ENCODE peak calls at places on chromosomes 11 and 22, in four cellular contexts. J is A549, R is IMR-90, F is K562. Z is an unnamed sample.

GRCh38 chr11:100593321-100593720 is 93.8 kb upstream of the ARHGAP42 start:
- DNase-seq in F (no peak), R (peak; percentile 86), J (no peak), Z (no peak)

GRCh38 chr11:81569999-81570398 is 1163.7 kb downstream of the FAM181B start:
- DNase-seq in R (no peak), F (no peak), J (no peak), Z (no peak)

GRCh38 chr11:13465909-13466371 is 2.9 kb upstream of the BTBD10 start:
- DNase-seq in R (peak; percentile 55), F (peak; percentile 28), J (peak; percentile 54), Z (peak; percentile 27)

GRCh38 chr22:40176921-40177737 is 596 bp upstream of the TNRC6B start:
- DNase-seq in F (peak; percentile 86), R (peak; percentile 71), J (peak; percentile 49), Z (peak; percentile 87)

GRCh38 chr11:95092549-95093324 is 3.1 kb downstream of the ENDOD1 start:
- DNase-seq in F (peak; percentile 54), J (peak; percentile 46), R (peak; percentile 49), Z (peak; percentile 85)

GRCh38 chr22:35544189-35544588 is 3.6 kb downstream of the RASD2 start:
- DNase-seq in J (no peak), F (no peak), R (no peak), Z (no peak)

GRCh38 chr11:58659910-58660570 is 37.6 kb downstream of the CNTF start:
- DNase-seq in F (no peak), R (no peak), J (no peak), Z (no peak)

GRCh38 chr22:40524392-40525249 is 111.9 kb downstream of the MRTFA start:
- DNase-seq in R (peak; percentile 54), F (no peak), J (peak; percentile 42), Z (peak; percentile 19)

GRCh38 chr11:131816046-131816445 is 445.6 kb downstream of the NTM start:
- DNase-seq in J (no peak), R (no peak), F (no peak), Z (no peak)

GRCh38 chr11:60767388-60767811 is 10.7 kb downstream of the MS4A15 start:
- DNase-seq in J (peak; percentile 21), F (peak; percentile 66), R (no peak), Z (no peak)

GRCh38 chr11:12717851-12718291 is 43.6 kb downstream of the TEAD1 start:
- DNase-seq in J (no peak), F (no peak), R (no peak), Z (no peak)

GRCh38 chr22:19471572-19471971 is 7.4 kb downstream of the UFD1 start:
- DNase-seq in F (no peak), J (no peak), R (no peak), Z (no peak)

GRCh38 chr11:56906683-56907148 is 82.0 kb upstream of the OR5AK2 start:
- DNase-seq in J (peak; percentile 83), R (no peak), F (no peak), Z (no peak)

GRCh38 chr11:394034-394857 is at the start of gene PKP3:
- DNase-seq in J (peak; percentile 80), F (peak; percentile 89), R (peak; percentile 60), Z (peak; percentile 37)

GRCh38 chr11:391117-392017 is 2.6 kb upstream of the PKP3 start:
- DNase-seq in R (no peak), J (no peak), F (no peak), Z (no peak)

GRCh38 chr11:392102-392777 is 1.8 kb upstream of the PKP3 start:
- DNase-seq in F (no peak), J (no peak), R (no peak), Z (no peak)

GRCh38 chr11:394858-395655 is 1.0 kb downstream of the PKP3 start:
- DNase-seq in R (no peak), J (no peak), F (peak; percentile 30), Z (no peak)

DNA sequence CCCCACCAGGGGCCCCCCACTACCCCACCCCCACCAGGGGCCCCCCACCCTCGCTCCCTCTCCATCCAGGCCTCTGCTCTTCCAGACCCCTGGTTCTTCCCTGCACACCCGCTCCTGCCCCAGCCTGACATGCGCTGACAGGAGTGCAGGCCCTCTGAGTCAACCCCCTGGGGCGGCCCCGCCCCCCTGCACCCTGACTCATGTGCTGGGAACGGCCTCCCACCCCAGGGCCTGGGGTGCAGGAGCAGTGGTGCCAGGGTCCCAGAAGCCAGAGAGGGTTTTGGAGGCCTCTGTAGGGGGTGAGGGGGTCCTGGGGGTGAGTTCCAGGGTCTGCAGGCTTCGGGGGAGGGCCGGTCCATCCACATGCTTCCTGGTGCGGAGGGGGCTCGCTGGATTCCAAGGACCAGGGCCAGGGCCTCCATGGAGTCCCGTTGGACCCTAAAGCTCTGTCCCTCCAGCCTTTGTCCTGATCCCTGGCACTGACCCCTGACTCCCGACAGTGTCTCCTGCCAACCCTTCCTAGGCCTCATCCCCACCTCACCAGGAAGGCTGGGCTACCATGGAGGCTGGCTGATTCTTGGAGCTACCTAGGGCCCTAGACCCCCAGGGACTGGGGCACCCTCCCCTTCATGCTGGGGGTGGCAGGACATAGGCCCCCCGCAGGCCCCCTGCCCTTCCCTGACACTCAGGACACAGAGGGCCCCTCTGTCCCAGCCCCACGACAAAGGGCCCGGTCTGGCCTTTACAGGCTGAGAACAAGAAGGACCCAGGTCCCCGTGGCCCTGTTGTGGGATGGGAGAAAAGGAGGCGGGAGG is 583 bp upstream of the PKP3 start:
- DNase-seq in J (peak; percentile 77), R (peak; percentile 78), F (peak; percentile 92), Z (peak; percentile 54)
- TF ChIP-seq BHLHE40 in J (no peak), R (peak; percentile 21), F (peak; percentile 51), Z (peak; percentile 25)

DNA sequence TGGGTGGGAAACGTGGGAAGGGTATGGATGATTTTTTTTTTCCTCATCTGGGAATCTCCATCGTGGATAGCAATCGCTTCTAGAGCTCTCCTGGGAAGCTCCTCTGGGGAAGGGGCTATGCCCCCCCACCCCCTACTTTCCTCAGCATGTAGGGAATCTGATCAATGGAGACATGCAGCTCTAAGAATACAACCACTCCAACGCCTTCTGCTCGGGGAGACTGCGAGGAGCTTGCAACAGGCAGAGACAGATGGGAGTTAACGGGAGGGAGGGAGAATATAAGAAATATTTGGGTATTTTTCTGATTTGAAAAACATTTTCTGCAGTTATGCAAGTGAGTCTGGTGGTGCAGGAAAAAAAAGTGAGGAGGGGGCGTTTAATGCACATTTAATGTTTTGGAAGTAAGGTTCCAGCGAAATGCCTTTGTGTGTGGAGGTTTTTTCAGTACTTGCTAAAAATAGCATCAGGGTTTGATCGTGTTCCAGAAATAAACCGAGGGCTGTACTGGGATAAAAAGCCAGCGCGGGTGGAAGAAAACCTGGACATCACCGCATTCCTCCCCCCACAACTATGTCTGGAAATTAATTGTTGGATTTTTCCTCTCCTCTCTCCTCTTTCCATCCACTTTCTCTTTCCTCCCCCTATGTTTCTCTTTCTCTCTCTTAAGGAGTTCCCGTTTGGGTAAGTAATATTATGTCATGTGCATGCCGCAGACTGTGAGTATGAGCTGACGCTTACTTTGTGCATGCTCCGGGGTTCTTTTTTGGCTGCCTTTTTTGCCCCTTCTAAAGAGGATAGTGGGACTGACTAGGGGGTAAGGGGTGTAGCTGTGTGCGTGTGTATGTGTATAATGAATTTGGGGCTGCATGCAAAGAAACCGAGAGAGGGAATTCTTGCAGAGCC is 104.4 kb upstream of the HSD17B12 start:
- DNase-seq in J (no peak), R (no peak), F (no peak), Z (no peak)
- TF ChIP-seq MAZ in J (no peak), R (no peak), F (no peak), Z (no peak)

GRCh38 chr11:92227954-92228935 is 3.6 kb downstream of the FAT3 start:
- DNase-seq in R (no peak), F (no peak), J (no peak), Z (no peak)
- TF ChIP-seq BHLHE40 in R (no peak), F (no peak), J (no peak), Z (no peak)

DNA sequence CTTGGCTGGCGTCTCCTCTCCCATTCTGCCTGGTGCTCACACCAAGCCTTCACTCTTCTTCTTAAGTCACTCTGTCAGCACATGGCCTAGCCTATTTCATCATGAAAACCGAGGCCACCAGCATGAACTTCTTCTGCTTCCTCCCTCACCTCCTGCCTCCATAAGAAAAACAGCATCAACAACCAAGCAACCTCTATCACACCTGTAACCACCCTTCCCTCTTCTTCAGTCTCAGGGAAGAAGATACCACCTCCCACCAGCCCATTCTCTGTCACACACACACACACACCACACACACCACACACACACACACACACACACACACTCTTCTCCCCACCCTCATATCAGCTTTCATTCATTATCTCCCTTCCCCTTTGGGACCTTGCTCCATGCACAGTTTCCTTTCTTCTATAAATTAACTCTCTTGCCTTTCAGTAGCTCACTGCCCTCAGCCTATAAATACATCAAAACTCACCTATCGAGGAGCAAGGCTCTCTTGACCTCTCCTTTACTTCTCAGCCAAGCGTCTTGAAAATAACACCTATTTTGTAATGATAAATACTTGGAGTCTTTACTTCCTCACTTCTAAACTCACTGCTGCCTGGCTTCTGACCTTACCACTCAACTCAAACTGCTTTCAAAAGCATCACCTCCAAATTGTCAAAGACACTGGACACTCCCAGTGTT is 36.5 kb downstream of the SC5D start:
- DNase-seq in F (no peak), J (no peak), R (no peak), Z (no peak)
- TF ChIP-seq MAZ in F (no peak), J (no peak), R (no peak), Z (no peak)